ENCODE peak calls at places on chromosome 7, in seven cellular contexts. Y, C, Q, K, R, Z and I are unnamed samples.
A peak's percentile ranks its signal among the peaks of the same experiment; 100 is the strongest.

GRCh38 chr7:100090527-100091410 is 2.0 kb downstream of the COPS6 start:
- DNase-seq in K (no peak), Z (peak; percentile 20), Q (no peak), Y (no peak), R (peak; percentile 35), C (no peak), I (no peak)

GRCh38 chr7:34807548-34808340 is 149.7 kb downstream of the NPSR1 start:
- DNase-seq in R (no peak), K (no peak), Y (no peak), C (no peak), Z (no peak), Q (no peak), I (no peak)

GRCh38 chr7:127409629-127410028 is 17.1 kb upstream of the ZNF800 start:
- DNase-seq in Q (no peak), K (no peak), C (no peak), Z (no peak), Y (peak; percentile 10), R (peak; percentile 7), I (no peak)

GRCh38 chr7:37732253-37732652 is 48.7 kb downstream of the GPR141 start:
- DNase-seq in K (peak; percentile 81), Y (no peak), R (no peak), C (peak; percentile 97), Q (no peak), Z (peak; percentile 12), I (no peak)

GRCh38 chr7:31071316-31071715 is 19.2 kb downstream of the ADCYAP1R1 start:
- DNase-seq in K (no peak), Y (no peak), C (no peak), Q (no peak), R (no peak), Z (no peak), I (no peak)

GRCh38 chr7:77460057-77460486 is 43.9 kb upstream of the GSAP start:
- DNase-seq in K (no peak), R (no peak), Z (no peak), Y (no peak), C (no peak), Q (no peak), I (no peak)

GRCh38 chr7:91051966-91052365 is 212.3 kb upstream of the FZD1 start:
- DNase-seq in Z (no peak), C (no peak), R (no peak), K (no peak), Y (no peak), Q (no peak), I (no peak)

GRCh38 chr7:118057404-118057803 is 126.6 kb upstream of the LSM8 start:
- DNase-seq in R (no peak), C (peak; percentile 69), Y (no peak), K (no peak), Q (peak; percentile 16), Z (peak; percentile 94), I (no peak)

GRCh38 chr7:3427957-3428356 is 126.9 kb downstream of the SDK1 start:
- DNase-seq in Q (no peak), C (no peak), Y (no peak), K (no peak), Z (no peak), R (no peak), I (no peak)

GRCh38 chr7:129952164-129952652 is 552 bp downstream of the UBE2H start:
- DNase-seq in Y (peak; percentile 19), Z (peak; percentile 64), K (peak; percentile 76), C (peak; percentile 65), Q (peak; percentile 20), R (peak; percentile 33), I (no peak)

GRCh38 chr7:111853231-111853990 is 291.1 kb upstream of the IMMP2L start:
- DNase-seq in Y (peak; percentile 22), Q (no peak), K (no peak), Z (no peak), C (peak; percentile 24), R (peak; percentile 19), I (no peak)

GRCh38 chr7:150382844-150383225 is 3.7 kb downstream of the ZNF775 start:
- DNase-seq in K (no peak), Y (no peak), C (no peak), Z (no peak), Q (no peak), R (no peak), I (no peak)

GRCh38 chr7:123327661-123328060 is 127.9 kb upstream of the SLC13A1 start:
- DNase-seq in C (no peak), Q (no peak), R (no peak), Y (no peak), K (no peak), Z (no peak), I (no peak)

GRCh38 chr7:121081327-121081936 is 92.9 kb downstream of the CPED1 start:
- DNase-seq in R (peak; percentile 75), C (peak; percentile 71), Y (peak; percentile 91), Q (peak; percentile 82), K (no peak), Z (peak; percentile 67), I (peak; percentile 48)

GRCh38 chr7:34133983-34134782 is 228.8 kb downstream of the BMPER start:
- DNase-seq in Y (peak; percentile 89), K (peak; percentile 73), R (peak; percentile 73), C (peak; percentile 77), Q (peak; percentile 82), Z (peak; percentile 75), I (peak; percentile 54)

GRCh38 chr7:127648986-127649385 is 3.0 kb upstream of the SND1 start:
- DNase-seq in Y (no peak), Z (no peak), C (no peak), Q (no peak), K (no peak), R (no peak), I (no peak)

GRCh38 chr7:20302866-20303265 is 27.8 kb upstream of the ITGB8 start:
- DNase-seq in R (no peak), Q (no peak), Y (no peak), C (no peak), Z (no peak), K (no peak), I (no peak)

GRCh38 chr7:10038351-10038750 is 935.3 kb upstream of the PHF14 start:
- DNase-seq in Z (no peak), Y (no peak), K (no peak), C (no peak), Q (peak; percentile 1), R (no peak), I (no peak)

GRCh38 chr7:51027256-51028127 is 244.8 kb upstream of the GRB10 start:
- DNase-seq in K (no peak), C (no peak), Z (no peak), R (no peak), Q (peak; percentile 61), Y (no peak), I (no peak)

GRCh38 chr7:17722798-17723197 is 217.5 kb downstream of the SNX13 start:
- DNase-seq in K (no peak), Q (no peak), Y (no peak), C (no peak), R (no peak), Z (no peak), I (no peak)

GRCh38 chr7:50587737-50588136 is 22.5 kb upstream of the DDC start:
- DNase-seq in R (no peak), K (no peak), C (no peak), Z (no peak), Y (no peak), Q (no peak), I (no peak)

GRCh38 chr7:51785806-51786205 is 469.2 kb upstream of the COBL start:
- DNase-seq in Z (no peak), C (no peak), Q (no peak), R (no peak), Y (no peak), K (no peak), I (no peak)

GRCh38 chr7:6571160-6571779 is 6.0 kb upstream of the ZDHHC4 start:
- DNase-seq in K (no peak), Z (no peak), Y (peak; percentile 17), R (no peak), Q (no peak), C (peak; percentile 23), I (no peak)

GRCh38 chr7:1314908-1315450 is 82.3 kb downstream of the UNCX start:
- DNase-seq in R (no peak), K (no peak), Z (no peak), Q (no peak), Y (no peak), C (no peak), I (no peak)
- TF ChIP-seq CTCF in R (no peak), K (no peak), Z (no peak), Q (no peak), Y (no peak), C (no peak), I (no peak)

DNA sequence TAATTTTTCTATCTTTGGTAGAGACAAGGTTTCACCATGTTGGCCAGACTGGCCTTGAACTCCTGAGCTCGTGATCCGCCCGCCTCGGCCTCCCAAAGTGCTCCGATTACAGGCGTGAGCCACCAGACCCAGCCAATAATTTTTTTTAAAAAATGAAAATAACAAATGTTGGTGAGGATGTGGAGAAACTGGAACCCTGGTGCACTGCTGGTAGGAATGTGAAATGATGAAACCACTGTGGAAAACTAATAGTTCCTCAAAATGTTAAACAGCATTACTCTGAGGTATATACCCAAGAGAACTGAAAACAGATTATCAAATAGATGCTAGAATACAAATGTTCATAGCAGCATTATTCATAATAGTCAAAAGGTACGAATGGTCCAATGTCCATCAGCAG is 23.0 kb upstream of the YWHAG start:
- DNase-seq in Q (no peak), Y (no peak), R (no peak), Z (no peak), C (no peak), K (no peak), I (no peak)
- TF ChIP-seq CTCF in Q (no peak), Y (peak; percentile 29), R (peak; percentile 60), Z (peak; percentile 11), C (no peak), K (no peak), I (no peak)

DNA sequence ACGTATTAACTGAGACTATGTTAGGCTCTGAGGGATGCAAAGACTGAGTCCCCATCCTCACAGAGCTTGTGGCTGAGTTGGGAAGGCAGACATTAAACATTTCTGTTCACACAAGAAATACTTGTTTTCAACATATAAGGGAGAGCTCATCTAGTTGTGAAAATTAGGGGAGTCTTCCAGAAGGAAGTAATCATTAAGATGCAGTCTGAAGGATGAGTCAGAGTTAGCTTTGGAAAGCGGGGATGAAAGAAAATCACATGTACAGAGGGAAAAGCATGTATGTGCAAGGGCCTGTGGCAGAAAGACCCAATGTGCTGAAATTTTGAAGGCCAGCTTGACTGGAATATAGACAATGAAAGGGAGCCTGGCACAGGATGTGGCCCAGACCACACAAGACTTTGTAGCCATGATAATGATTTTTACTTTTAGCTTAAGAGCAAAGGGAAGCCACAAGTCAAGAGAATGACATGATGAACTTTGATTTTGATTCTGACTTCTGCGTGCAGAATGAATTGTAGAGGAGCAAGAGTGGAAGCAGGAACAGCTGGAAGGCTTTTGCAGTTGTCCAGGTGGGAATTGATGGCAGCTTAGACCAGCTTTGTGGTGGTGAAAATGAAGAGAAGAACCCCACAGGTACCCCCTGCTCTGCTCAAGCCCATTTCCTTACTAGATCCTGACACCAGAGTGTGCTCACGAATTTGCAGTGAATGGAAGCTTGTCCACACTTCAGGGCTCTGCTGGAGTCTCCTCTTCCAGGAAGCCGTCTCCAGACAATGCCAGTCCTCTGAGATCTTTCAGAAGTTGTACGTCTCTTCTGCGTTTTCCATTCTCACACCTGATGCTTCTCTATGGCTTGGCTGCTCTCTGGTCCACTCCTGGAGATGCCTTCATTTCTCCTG is 115.6 kb downstream of the ATXN7L1 start:
- DNase-seq in Q (no peak), C (no peak), Y (peak; percentile 56), R (peak; percentile 25), Z (no peak), K (no peak), I (no peak)
- TF ChIP-seq CTCF in Q (no peak), C (no peak), Y (no peak), R (peak; percentile 63), Z (no peak), K (no peak), I (peak; percentile 0)

DNA sequence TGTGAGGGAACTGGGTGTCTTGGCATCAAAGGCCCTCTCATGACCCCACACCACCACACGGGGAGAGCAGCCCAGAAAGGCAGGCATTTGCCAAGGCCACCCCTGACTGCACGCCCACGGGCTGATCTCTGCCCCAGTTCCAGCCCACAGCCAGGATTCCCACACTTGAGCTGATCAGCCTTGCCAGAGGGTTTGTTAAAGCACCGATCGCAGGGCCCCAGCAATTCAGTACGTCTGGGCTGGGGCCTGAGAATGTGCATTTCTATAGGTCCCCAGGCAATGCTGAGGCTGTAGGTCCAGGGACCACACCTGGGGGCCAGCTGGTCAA is 103.9 kb downstream of the TNS3 start:
- DNase-seq in Q (no peak), K (peak; percentile 67), C (no peak), R (no peak), Y (peak; percentile 48), Z (no peak), I (no peak)
- TF ChIP-seq CTCF in Q (no peak), K (no peak), C (no peak), R (no peak), Y (no peak), Z (no peak), I (no peak)